ENCODE peak calls at places on chromosomes 12 and 14, in five cellular contexts. U is psoas muscle; K is uterus; E is effector CD4-positive, alpha-beta T cell; J is kidney tubule cell. I is an unnamed sample.

GRCh38 chr12:99498756-99499155 is 148.8 kb upstream of the GARIN6 start:
- DNase-seq in U (no peak), K (no peak), E (no peak), J (peak; percentile 88), I (no peak)

GRCh38 chr12:52022841-52023181 is 16.1 kb downstream of the TAMALIN start:
- DNase-seq in U (no peak), K (peak; percentile 23), E (no peak), J (peak; percentile 57), I (peak; percentile 73)

GRCh38 chr12:113327000-113327399 is 7.9 kb downstream of the SLC8B1 start:
- DNase-seq in U (no peak), K (no peak), E (no peak), J (no peak), I (no peak)

GRCh38 chr12:122326597-122326996 is 60.3 kb upstream of the VPS33A start:
- DNase-seq in U (no peak), K (no peak), E (no peak), J (peak; percentile 35), I (no peak)

GRCh38 chr12:42981379-42981778 is 391.8 kb upstream of the PRICKLE1 start:
- DNase-seq in U (no peak), K (no peak), E (no peak), J (peak; percentile 35), I (no peak)

GRCh38 chr12:130967631-130968030 is 13.9 kb downstream of the ADGRD1 start:
- DNase-seq in U (no peak), K (no peak), E (no peak), J (no peak), I (no peak)

GRCh38 chr14:54772451-54772881 is 130.2 kb downstream of the GCH1 start:
- DNase-seq in U (no peak), K (no peak), E (no peak), J (peak; percentile 5), I (no peak)

GRCh38 chr12:88860846-88861245 is 280.6 kb upstream of the KITLG start:
- DNase-seq in U (no peak), K (no peak), E (no peak), J (no peak), I (no peak)

GRCh38 chr12:90062799-90063198 is 354.2 kb upstream of the ATP2B1 start:
- DNase-seq in U (no peak), K (no peak), E (no peak), J (peak; percentile 35), I (no peak)

GRCh38 chr14:55276736-55277135 is 5.5 kb downstream of the FBXO34 start:
- DNase-seq in U (no peak), K (no peak), E (no peak), J (no peak), I (no peak)

I was measured in NCI-H146.